ENCODE peak calls at places on chromosomes 11 and 22, in six cellular contexts. One of them, this sample, is unnamed. For H3K27me3, the result is how much of the 10 kb centered on the place peaks cover.

GRCh38 chr11:121063728-121064127 is 37.3 kb upstream of the TECTA start:
- DNase-seq in HCT116: no peak
- DNase-seq in spleen: no peak
- DNase-seq in H1: no peak
- DNase-seq in stomach: no peak
- DNase-seq in vagina: no peak
- DNase-seq in this sample: no peak

GRCh38 chr11:75654314-75654713 is 14.5 kb downstream of the MAP6 start:
- DNase-seq in spleen: no peak
- DNase-seq in stomach: no peak
- DNase-seq in vagina: no peak
- DNase-seq in H1: no peak
- DNase-seq in HCT116: no peak
- DNase-seq in this sample: no peak

GRCh38 chr22:32542332-32543019 is 67.9 kb downstream of the FBXO7 start:
- DNase-seq in H1: no peak
- DNase-seq in spleen: peak
- DNase-seq in stomach: no peak
- DNase-seq in vagina: no peak
- DNase-seq in HCT116: no peak
- DNase-seq in this sample: no peak

GRCh38 chr11:47573321-47573720 is 5.4 kb downstream of the KBTBD4 start:
- DNase-seq in H1: no peak
- DNase-seq in vagina: no peak
- DNase-seq in spleen: peak
- DNase-seq in stomach: no peak
- DNase-seq in HCT116: no peak
- DNase-seq in this sample: peak

GRCh38 chr11:7143908-7144307 is 55.1 kb downstream of the RBMXL2 start:
- DNase-seq in spleen: no peak
- DNase-seq in stomach: no peak
- DNase-seq in H1: no peak
- DNase-seq in HCT116: peak
- DNase-seq in vagina: no peak
- DNase-seq in this sample: no peak

GRCh38 chr11:68275721-68276488 is 4.1 kb upstream of the C11orf24 start:
- DNase-seq in H1: no peak
- DNase-seq in spleen: peak
- DNase-seq in vagina: no peak
- DNase-seq in HCT116: peak
- DNase-seq in stomach: no peak
- DNase-seq in this sample: no peak

GRCh38 chr22:19762315-19763140 is 1.9 kb downstream of the TBX1 start:
- DNase-seq in vagina: no peak
- DNase-seq in spleen: no peak
- DNase-seq in H1: peak
- DNase-seq in HCT116: no peak
- DNase-seq in stomach: no peak
- DNase-seq in this sample: no peak

GRCh38 chr11:47533690-47534135 is 19.2 kb downstream of the CELF1 start:
- DNase-seq in vagina: no peak
- DNase-seq in H1: no peak
- DNase-seq in HCT116: no peak
- DNase-seq in spleen: no peak
- DNase-seq in stomach: no peak
- DNase-seq in this sample: no peak

GRCh38 chr11:66417000-66417399 is 3.8 kb upstream of the NPAS4 start:
- DNase-seq in vagina: no peak
- DNase-seq in HCT116: no peak
- DNase-seq in stomach: no peak
- DNase-seq in spleen: no peak
- DNase-seq in H1: no peak
- DNase-seq in this sample: no peak

GRCh38 chr11:9459573-9460321 is 1.1 kb upstream of the ZNF143 start:
- DNase-seq in stomach: no peak
- DNase-seq in vagina: no peak
- DNase-seq in H1: no peak
- DNase-seq in spleen: peak
- DNase-seq in HCT116: peak
- DNase-seq in this sample: no peak

GRCh38 chr22:26535499-26535898 is 23.2 kb upstream of the TFIP11 start:
- DNase-seq in stomach: no peak
- DNase-seq in H1: no peak
- DNase-seq in spleen: no peak
- DNase-seq in HCT116: no peak
- DNase-seq in vagina: no peak
- DNase-seq in this sample: no peak

GRCh38 chr11:69899957-69900821 is 81.0 kb upstream of the FGF3 start:
- DNase-seq in stomach: peak
- DNase-seq in HCT116: no peak
- DNase-seq in vagina: no peak
- DNase-seq in spleen: peak
- DNase-seq in H1: no peak
- DNase-seq in this sample: no peak

GRCh38 chr11:66008468-66009101 is 3.2 kb upstream of the CST6 start:
- DNase-seq in HCT116: no peak
- DNase-seq in stomach: no peak
- DNase-seq in vagina: no peak
- DNase-seq in H1: no peak
- DNase-seq in spleen: no peak
- DNase-seq in this sample: no peak

GRCh38 chr22:38097557-38098409 is 12.7 kb downstream of the BAIAP2L2 start:
- DNase-seq in spleen: no peak
- DNase-seq in vagina: no peak
- DNase-seq in stomach: no peak
- DNase-seq in H1: peak
- DNase-seq in HCT116: peak
- DNase-seq in this sample: no peak

GRCh38 chr11:36460220-36460619 is 49.9 kb downstream of the TRAF6 start:
- DNase-seq in spleen: no peak
- DNase-seq in HCT116: no peak
- DNase-seq in H1: peak
- DNase-seq in vagina: peak
- DNase-seq in stomach: no peak
- DNase-seq in this sample: no peak

GRCh38 chr22:39114157-39114511 is 17.1 kb downstream of the APOBEC3H start:
- DNase-seq in vagina: no peak
- DNase-seq in spleen: no peak
- DNase-seq in stomach: no peak
- DNase-seq in H1: no peak
- DNase-seq in HCT116: no peak
- DNase-seq in this sample: no peak

GRCh38 chr11:15101072-15101701 is 13.5 kb upstream of the INSC start:
- DNase-seq in HCT116: peak
- DNase-seq in spleen: peak
- DNase-seq in vagina: no peak
- DNase-seq in stomach: peak
- DNase-seq in H1: peak
- DNase-seq in this sample: no peak

GRCh38 chr11:94179696-94180095 is 51.1 kb downstream of the PANX1 start:
- DNase-seq in HCT116: no peak
- DNase-seq in vagina: no peak
- DNase-seq in H1: no peak
- DNase-seq in spleen: no peak
- DNase-seq in stomach: no peak
- DNase-seq in this sample: no peak

GRCh38 chr11:75280770-75281468 is 40.3 kb downstream of the TPBGL start:
- DNase-seq in stomach: no peak
- DNase-seq in HCT116: no peak
- DNase-seq in H1: no peak
- DNase-seq in spleen: peak
- DNase-seq in vagina: no peak
- DNase-seq in this sample: peak

GRCh38 chr22:28379075-28379806 is 300.4 kb downstream of the TTC28 start:
- DNase-seq in vagina: no peak
- DNase-seq in spleen: no peak
- DNase-seq in stomach: no peak
- DNase-seq in H1: no peak
- DNase-seq in HCT116: no peak
- DNase-seq in this sample: no peak

GRCh38 chr11:15871904-15872303 is 484.4 kb downstream of the SOX6 start:
- DNase-seq in HCT116: no peak
- DNase-seq in stomach: no peak
- DNase-seq in H1: no peak
- DNase-seq in vagina: peak
- DNase-seq in spleen: no peak
- DNase-seq in this sample: no peak

GRCh38 chr22:41181349-41182241 is 23.5 kb upstream of the L3MBTL2 start:
- DNase-seq in spleen: no peak
- DNase-seq in H1: no peak
- DNase-seq in HCT116: no peak
- DNase-seq in vagina: no peak
- DNase-seq in stomach: no peak
- DNase-seq in this sample: no peak

GRCh38 chr22:37291559-37292298 is 9.4 kb downstream of the CYTH4 start:
- DNase-seq in HCT116: no peak
- DNase-seq in stomach: no peak
- DNase-seq in vagina: no peak
- DNase-seq in H1: no peak
- DNase-seq in spleen: no peak
- DNase-seq in this sample: no peak

DNA sequence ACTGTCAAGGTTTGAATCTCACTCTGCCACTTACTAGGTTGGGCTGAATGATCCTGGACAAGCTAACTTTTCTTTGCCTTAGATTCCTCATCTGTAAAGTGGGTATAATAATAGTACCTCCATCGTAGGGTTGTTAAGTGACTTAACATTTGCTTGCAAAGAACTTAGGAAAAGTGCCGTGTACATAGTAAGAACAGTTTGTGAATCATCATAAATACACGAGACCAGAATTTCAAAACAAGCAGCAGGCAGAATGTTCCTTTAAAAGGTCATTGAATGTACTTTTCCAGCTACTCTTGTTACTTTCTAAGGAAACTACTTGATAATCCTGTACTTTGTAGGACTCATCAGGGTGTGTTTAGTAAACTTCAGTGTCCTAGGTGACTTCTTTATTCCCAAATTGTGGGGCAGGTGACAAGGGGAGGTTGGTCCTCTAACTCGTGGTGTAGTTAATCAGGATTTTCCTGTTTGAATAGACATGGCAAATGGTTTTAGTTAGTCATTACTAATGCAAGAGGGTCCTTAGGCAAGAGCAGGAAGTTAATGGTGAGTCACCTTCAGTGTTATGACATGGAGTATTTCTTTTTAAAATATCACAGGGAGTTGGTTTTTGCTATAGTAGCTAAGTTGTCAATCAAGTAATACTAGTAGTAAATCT is 67.9 kb downstream of the YAP1 start:
- DNase-seq in H1: no peak
- DNase-seq in spleen: no peak
- DNase-seq in HCT116: peak
- DNase-seq in vagina: no peak
- DNase-seq in stomach: no peak
- DNase-seq in this sample: no peak
- TF ChIP-seq POLR2AphosphoS5 in H1: no peak
- TF ChIP-seq POLR2AphosphoS5 in spleen: no peak
- TF ChIP-seq POLR2AphosphoS5 in HCT116: peak
- TF ChIP-seq POLR2AphosphoS5 in vagina: peak
- TF ChIP-seq POLR2AphosphoS5 in stomach: peak
- TF ChIP-seq POLR2AphosphoS5 in this sample: peak

DNA sequence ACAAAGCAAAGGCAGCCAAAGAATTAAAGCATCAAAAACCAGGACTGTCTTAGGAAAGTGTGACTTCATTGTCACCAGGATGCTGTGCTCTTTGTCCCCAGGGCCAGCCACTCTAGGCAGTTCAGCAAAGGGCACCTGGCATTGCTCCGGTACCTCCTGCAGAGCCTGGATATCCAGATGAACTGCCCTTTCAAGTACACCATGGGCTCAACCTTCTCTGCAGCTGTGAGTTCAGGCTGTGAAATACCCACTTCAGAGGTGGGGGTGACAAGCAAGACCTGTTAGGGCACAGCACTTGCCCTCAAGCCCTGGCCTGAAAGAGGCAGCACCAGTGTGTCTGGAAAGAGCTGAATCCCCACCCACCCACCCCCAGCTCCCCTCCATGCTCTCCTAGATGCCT is 44.5 kb downstream of the KCNQ1OT1 start:
- DNase-seq in vagina: no peak
- DNase-seq in H1: no peak
- DNase-seq in spleen: no peak
- DNase-seq in stomach: no peak
- DNase-seq in HCT116: no peak
- DNase-seq in this sample: no peak
- H3K27me3 ChIP-seq in vagina: under half
- H3K27me3 ChIP-seq in H1: half or more
- H3K27me3 ChIP-seq in spleen: under half
- H3K27me3 ChIP-seq in stomach: under half
- H3K27me3 ChIP-seq in HCT116: under half
- H3K27me3 ChIP-seq in this sample: under half

GRCh38 chr22:25509391-25509791 is 55.1 kb upstream of the GRK3 start:
- DNase-seq in stomach: no peak
- DNase-seq in HCT116: no peak
- DNase-seq in spleen: no peak
- DNase-seq in vagina: no peak
- DNase-seq in H1: no peak
- DNase-seq in this sample: no peak
- TF ChIP-seq POLR2AphosphoS5 in stomach: no peak
- TF ChIP-seq POLR2AphosphoS5 in HCT116: no peak
- TF ChIP-seq POLR2AphosphoS5 in spleen: no peak
- TF ChIP-seq POLR2AphosphoS5 in vagina: no peak
- TF ChIP-seq POLR2AphosphoS5 in H1: no peak
- TF ChIP-seq POLR2AphosphoS5 in this sample: no peak

GRCh38 chr11:129373489-129373953 is 2.1 kb upstream of the BARX2 start:
- DNase-seq in HCT116: no peak
- DNase-seq in vagina: no peak
- DNase-seq in stomach: no peak
- DNase-seq in H1: no peak
- DNase-seq in spleen: no peak
- DNase-seq in this sample: no peak
- H3K27me3 ChIP-seq in HCT116: half or more
- H3K27me3 ChIP-seq in vagina: under half
- H3K27me3 ChIP-seq in stomach: under half
- H3K27me3 ChIP-seq in H1: half or more
- H3K27me3 ChIP-seq in spleen: under half
- H3K27me3 ChIP-seq in this sample: half or more

This sample was measured in suprapubic skin.